ENCODE peak calls at places on chromosome 14, in four cellular contexts. G, T, O and D are unnamed samples.

GRCh38 chr14:92637228-92637627 is 111.2 kb downstream of the LGMN start:
- DNase-seq in G (no peak), T (peak; percentile 52), O (no peak), D (peak; percentile 28)

GRCh38 chr14:64760146-64760755 is 56.0 kb downstream of the PLEKHG3 start:
- DNase-seq in G (no peak), T (peak; percentile 42), O (peak; percentile 26), D (peak; percentile 54)

GRCh38 chr14:96235426-96235825 is 20.6 kb upstream of the BDKRB1 start:
- DNase-seq in G (no peak), T (no peak), O (no peak), D (no peak)

GRCh38 chr14:72024043-72024407 is 91.8 kb downstream of the RGS6 start:
- DNase-seq in G (no peak), T (peak; percentile 21), O (peak; percentile 30), D (peak; percentile 19)

GRCh38 chr14:77607741-77608302 is 8.6 kb downstream of the SPTLC2 start:
- DNase-seq in G (no peak), T (no peak), O (no peak), D (no peak)

GRCh38 chr14:102026934-102027333 is 59.9 kb downstream of the HSP90AA1 start:
- DNase-seq in G (no peak), T (no peak), O (no peak), D (no peak)

GRCh38 chr14:52961060-52961639 is 10.3 kb upstream of the FERMT2 start:
- DNase-seq in G (no peak), T (peak; percentile 68), O (peak; percentile 48), D (peak; percentile 84)

GRCh38 chr14:53226553-53226952 is 73.4 kb upstream of the DDHD1 start:
- DNase-seq in G (no peak), T (peak; percentile 42), O (no peak), D (peak; percentile 69)

GRCh38 chr14:30005114-30005698 is 77.6 kb upstream of the PRKD1 start:
- DNase-seq in G (no peak), T (peak; percentile 89), O (peak; percentile 23), D (peak; percentile 86)

GRCh38 chr14:49654511-49654910 is 19.5 kb upstream of the DNAAF2 start:
- DNase-seq in G (no peak), T (no peak), O (no peak), D (no peak)

GRCh38 chr14:52835122-52835903 is 43.9 kb upstream of the GNPNAT1 start:
- DNase-seq in G (no peak), T (peak; percentile 43), O (no peak), D (peak; percentile 63)

GRCh38 chr14:89900822-89901221 is 53.7 kb downstream of the EFCAB11 start:
- DNase-seq in G (no peak), T (peak; percentile 83), O (no peak), D (no peak)

GRCh38 chr14:30225171-30225570 is 297.5 kb upstream of the PRKD1 start:
- DNase-seq in G (no peak), T (no peak), O (peak; percentile 79), D (peak; percentile 27)

GRCh38 chr14:22465201-22465835 is 123.7 kb downstream of the DAD1 start:
- DNase-seq in G (no peak), T (peak; percentile 1), O (no peak), D (no peak)

GRCh38 chr14:22296722-22297121 is 292.3 kb downstream of the DAD1 start:
- DNase-seq in G (no peak), T (peak; percentile 90), O (no peak), D (peak; percentile 74)

GRCh38 chr14:30142216-30142615 is 214.6 kb upstream of the PRKD1 start:
- DNase-seq in G (no peak), T (no peak), O (no peak), D (no peak)

GRCh38 chr14:101591121-101591520 is 29.8 kb downstream of the DIO3 start:
- DNase-seq in G (no peak), T (no peak), O (no peak), D (no peak)

GRCh38 chr14:70188292-70188607 is 501 bp downstream of the SLC8A3 start:
- DNase-seq in G (no peak), T (no peak), O (no peak), D (no peak)

GRCh38 chr14:75303415-75303814 is 24.8 kb downstream of the FOS start:
- DNase-seq in G (peak; percentile 61), T (peak; percentile 72), O (peak; percentile 75), D (peak; percentile 87)

GRCh38 chr14:88463318-88463717 is 77.9 kb downstream of the SPATA7 start:
- DNase-seq in G (no peak), T (no peak), O (no peak), D (peak; percentile 29)

GRCh38 chr14:51828017-51828797 is 32.2 kb upstream of the GNG2 start:
- DNase-seq in G (no peak), T (peak; percentile 62), O (no peak), D (peak; percentile 26)

GRCh38 chr14:92794547-92794941 is 439 bp downstream of the GOLGA5 start:
- DNase-seq in G (no peak), T (peak; percentile 18), O (no peak), D (no peak)

GRCh38 chr14:53432378-53432802 is 279.3 kb upstream of the DDHD1 start:
- DNase-seq in G (no peak), T (peak; percentile 60), O (no peak), D (peak; percentile 55)

DNA sequence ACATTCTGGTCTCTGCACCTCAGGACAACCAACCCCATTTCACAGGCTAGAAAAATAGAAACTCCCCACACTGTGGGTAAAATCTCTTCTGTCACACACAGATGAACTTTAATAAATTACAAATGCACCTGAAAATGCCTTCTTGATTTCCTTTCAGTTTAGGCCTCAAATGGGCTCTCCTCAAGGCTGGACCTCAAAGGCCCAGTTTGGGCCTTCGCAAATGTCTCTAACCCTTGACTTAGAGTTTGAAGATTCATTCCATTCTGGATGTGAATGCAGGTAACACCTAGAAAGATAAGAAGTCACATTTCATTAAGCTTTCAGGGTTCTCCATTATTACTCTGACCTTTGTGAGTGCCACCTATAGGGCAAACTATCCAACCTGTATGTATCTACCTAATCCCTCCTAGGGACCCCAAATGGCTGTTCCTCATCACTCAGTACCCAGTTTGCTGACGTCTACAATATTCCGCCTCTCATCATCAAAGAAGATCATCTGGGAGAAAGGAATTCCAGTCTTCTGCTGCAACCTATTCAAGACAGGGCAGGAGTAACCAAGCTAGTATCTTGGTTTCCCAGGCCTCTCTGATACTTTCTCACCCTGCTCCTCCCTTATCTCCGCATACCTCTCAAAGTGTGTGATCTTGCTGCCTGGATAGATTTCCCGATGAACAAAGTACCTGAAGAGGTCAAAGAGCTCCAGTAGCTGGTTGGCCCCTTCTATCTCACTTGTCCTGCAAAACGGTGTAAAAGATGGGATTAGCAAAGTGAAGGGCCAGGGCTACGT is 771 bp upstream of the CHMP4A start:
- DNase-seq in G (no peak), T (no peak), O (no peak), D (no peak)
- H3K4me3 ChIP-seq in G (peak overlapping the region; percentile 78), T (peak overlapping the region; percentile 79), O (peak overlapping the region; percentile 84), D (peak overlapping the region; percentile 64)

DNA sequence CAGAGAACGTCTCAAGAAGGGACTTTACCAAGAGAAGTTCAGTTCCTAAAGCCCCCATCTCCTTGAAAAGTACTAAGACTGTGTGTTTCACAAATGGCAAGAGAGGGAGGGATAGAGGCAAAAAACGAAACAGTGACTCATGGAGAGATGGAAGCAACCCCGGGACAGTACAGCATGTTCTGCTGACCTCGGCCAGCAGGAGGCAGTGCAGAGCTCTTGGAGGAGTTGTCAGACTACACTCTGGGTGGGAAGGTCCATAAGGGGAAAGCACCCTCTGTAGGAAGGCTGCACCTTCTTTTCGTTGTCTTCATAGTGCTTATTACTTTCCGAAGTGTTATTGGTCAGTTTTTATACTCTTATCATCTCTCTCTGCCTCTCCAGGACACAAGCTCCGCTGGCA is 525.2 kb upstream of the CCDC196 start:
- DNase-seq in G (no peak), T (peak; percentile 7), O (no peak), D (peak; percentile 76)
- TF ChIP-seq CTCF in G (peak; percentile 67), T (peak; percentile 42), O (peak; percentile 12), D (peak; percentile 94)

GRCh38 chr14:73422515-73422914 is 35.8 kb downstream of the NUMB start:
- DNase-seq in G (no peak), T (no peak), O (no peak), D (no peak)

GRCh38 chr14:73427516-73428264 is 30.7 kb downstream of the NUMB start:
- DNase-seq in G (no peak), T (peak; percentile 63), O (no peak), D (no peak)

GRCh38 chr14:73426877-73427276 is 31.5 kb downstream of the NUMB start:
- DNase-seq in G (no peak), T (peak; percentile 60), O (no peak), D (peak; percentile 50)

GRCh38 chr14:73428354-73428824 is 30.0 kb downstream of the NUMB start:
- DNase-seq in G (no peak), T (peak; percentile 5), O (no peak), D (no peak)

DNA sequence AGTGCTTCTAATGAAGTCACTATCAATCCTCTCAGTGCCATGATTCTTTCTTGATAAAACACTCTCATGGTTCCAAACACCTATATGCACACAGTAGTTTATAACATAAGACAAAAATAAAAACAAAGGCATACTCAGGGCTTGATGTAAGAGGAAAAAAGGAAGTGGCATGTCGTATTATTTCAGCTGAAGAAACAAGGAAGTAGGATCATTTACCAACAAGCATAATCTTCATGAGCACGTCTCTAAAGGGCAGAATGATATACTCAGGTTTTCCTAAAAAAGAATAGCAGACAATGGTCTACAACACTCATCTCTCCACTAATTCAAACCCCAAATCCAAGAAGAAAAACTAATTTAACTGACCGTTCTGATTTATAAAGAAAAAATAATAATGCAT is 33.9 kb downstream of the NUMB start:
- DNase-seq in G (no peak), T (peak; percentile 36), O (no peak), D (peak; percentile 40)
- H3K4me3 ChIP-seq in G (no peak overlapping the region), T (no peak overlapping the region), O (no peak overlapping the region), D (no peak overlapping the region)

GRCh38 chr14:23729720-23730387 is 93.7 kb downstream of the DHRS2 start:
- DNase-seq in G (no peak), T (no peak), O (no peak), D (no peak)
- TF ChIP-seq CTCF in G (no peak), T (no peak), O (no peak), D (peak; percentile 1)

DNA sequence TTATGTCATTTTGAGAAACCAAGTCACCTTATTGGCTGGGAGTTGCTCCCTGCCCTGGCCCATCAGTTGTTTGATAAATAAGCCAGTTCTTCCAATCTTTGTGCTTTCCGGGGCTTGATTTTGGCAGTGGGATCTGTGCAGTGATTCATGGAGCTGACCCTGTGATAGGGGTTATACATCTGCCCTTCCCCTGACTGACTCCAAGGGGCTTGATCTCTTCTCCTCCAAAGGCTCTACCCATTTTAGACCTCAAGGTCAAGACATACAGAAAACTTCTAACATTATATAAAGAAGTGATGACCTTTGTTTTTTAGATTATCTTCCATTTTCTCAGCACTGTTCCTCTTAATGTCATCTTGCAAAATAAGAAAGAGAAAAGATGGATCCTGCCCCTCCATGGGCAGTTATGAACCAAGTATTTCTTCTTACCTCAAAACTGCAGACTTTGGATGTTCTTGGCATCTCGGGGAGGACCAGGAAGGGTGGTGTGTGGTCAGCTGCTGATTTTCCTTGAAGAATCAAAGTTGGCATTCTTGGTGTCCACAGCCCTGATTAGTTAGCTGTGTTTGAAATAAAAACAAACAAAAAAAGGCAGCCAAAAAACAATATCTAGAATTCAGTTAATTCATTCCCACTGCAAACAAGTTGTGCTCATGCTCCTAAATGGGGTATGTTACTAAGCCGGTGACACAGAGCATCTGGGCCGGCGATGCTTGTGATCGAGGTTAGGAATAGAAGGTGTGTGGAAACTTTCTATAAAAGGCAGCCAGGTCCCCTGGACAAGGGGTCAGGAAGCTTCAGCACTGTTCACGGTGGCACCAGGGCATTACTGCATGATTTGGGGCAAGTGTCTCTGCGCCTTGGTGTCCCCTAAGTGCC is 120.2 kb downstream of the SAMD4A start:
- DNase-seq in G (no peak), T (no peak), O (no peak), D (no peak)
- H3K4me3 ChIP-seq in G (no peak overlapping the region), T (no peak overlapping the region), O (no peak overlapping the region), D (no peak overlapping the region)